ENCODE peak calls at places on chromosomes 1 and 21, in seven cellular contexts. One of them, this sample, is unnamed. For H3K4me1 and H3K9me3, the result is how much of the 10 kb centered on the place peaks cover.

GRCh38 chr1:39081266-39082139 is 55.4 kb downstream of the NDUFS5 start:
- DNase-seq in CD8-positive, alpha-beta T cell: no peak
- DNase-seq in ovary: peak
- DNase-seq in breast epithelium: no peak
- DNase-seq in IMR-90: no peak
- DNase-seq in body of pancreas: no peak
- DNase-seq in hepatocyte: peak
- DNase-seq in this sample: no peak

GRCh38 chr1:16442941-16443340 is 2.4 kb downstream of the NECAP2 start:
- DNase-seq in CD8-positive, alpha-beta T cell: no peak
- DNase-seq in ovary: no peak
- DNase-seq in breast epithelium: no peak
- DNase-seq in IMR-90: no peak
- DNase-seq in body of pancreas: no peak
- DNase-seq in hepatocyte: no peak
- DNase-seq in this sample: no peak

GRCh38 chr1:21511579-21512522 is 2.6 kb downstream of the ALPL start:
- DNase-seq in CD8-positive, alpha-beta T cell: no peak
- DNase-seq in ovary: peak
- DNase-seq in breast epithelium: peak
- DNase-seq in IMR-90: peak
- DNase-seq in body of pancreas: peak
- DNase-seq in hepatocyte: peak
- DNase-seq in this sample: peak

GRCh38 chr1:159774465-159774864 is 6.3 kb upstream of the DUSP23 start:
- DNase-seq in CD8-positive, alpha-beta T cell: no peak
- DNase-seq in ovary: no peak
- DNase-seq in breast epithelium: no peak
- DNase-seq in IMR-90: no peak
- DNase-seq in body of pancreas: no peak
- DNase-seq in hepatocyte: no peak
- DNase-seq in this sample: no peak

GRCh38 chr1:200334661-200335256 is 75.1 kb downstream of the ZNF281 start:
- DNase-seq in CD8-positive, alpha-beta T cell: no peak
- DNase-seq in ovary: no peak
- DNase-seq in breast epithelium: no peak
- DNase-seq in IMR-90: no peak
- DNase-seq in body of pancreas: no peak
- DNase-seq in hepatocyte: peak
- DNase-seq in this sample: no peak

GRCh38 chr1:59428828-59429227 is 131.9 kb downstream of the FGGY start:
- DNase-seq in CD8-positive, alpha-beta T cell: no peak
- DNase-seq in ovary: no peak
- DNase-seq in breast epithelium: no peak
- DNase-seq in IMR-90: no peak
- DNase-seq in body of pancreas: no peak
- DNase-seq in hepatocyte: no peak
- DNase-seq in this sample: no peak

GRCh38 chr1:37634554-37635308 is at the start of gene RSPO1:
- DNase-seq in CD8-positive, alpha-beta T cell: no peak
- DNase-seq in ovary: peak
- DNase-seq in breast epithelium: no peak
- DNase-seq in IMR-90: no peak
- DNase-seq in body of pancreas: no peak
- DNase-seq in hepatocyte: peak
- DNase-seq in this sample: no peak

GRCh38 chr1:229298420-229298819 is 27.5 kb downstream of the RAB4A start:
- DNase-seq in CD8-positive, alpha-beta T cell: no peak
- DNase-seq in ovary: no peak
- DNase-seq in breast epithelium: no peak
- DNase-seq in IMR-90: no peak
- DNase-seq in body of pancreas: no peak
- DNase-seq in hepatocyte: no peak
- DNase-seq in this sample: no peak

GRCh38 chr1:10178602-10179407 is 31.6 kb upstream of the KIF1B start:
- DNase-seq in CD8-positive, alpha-beta T cell: no peak
- DNase-seq in ovary: no peak
- DNase-seq in breast epithelium: no peak
- DNase-seq in IMR-90: no peak
- DNase-seq in body of pancreas: no peak
- DNase-seq in hepatocyte: no peak
- DNase-seq in this sample: no peak

GRCh38 chr21:36643374-36644250 is 55.3 kb upstream of the SIM2 start:
- DNase-seq in CD8-positive, alpha-beta T cell: no peak
- DNase-seq in ovary: no peak
- DNase-seq in breast epithelium: no peak
- DNase-seq in IMR-90: no peak
- DNase-seq in body of pancreas: no peak
- DNase-seq in hepatocyte: no peak
- DNase-seq in this sample: no peak

GRCh38 chr1:31705080-31705866 is 1.5 kb upstream of the COL16A1 start:
- DNase-seq in CD8-positive, alpha-beta T cell: peak
- DNase-seq in ovary: peak
- DNase-seq in breast epithelium: peak
- DNase-seq in IMR-90: peak
- DNase-seq in body of pancreas: peak
- DNase-seq in hepatocyte: peak
- DNase-seq in this sample: peak

GRCh38 chr1:72186733-72187307 is 95.5 kb downstream of the NEGR1 start:
- DNase-seq in CD8-positive, alpha-beta T cell: no peak
- DNase-seq in ovary: no peak
- DNase-seq in breast epithelium: no peak
- DNase-seq in IMR-90: peak
- DNase-seq in body of pancreas: no peak
- DNase-seq in hepatocyte: peak
- DNase-seq in this sample: no peak

GRCh38 chr1:11862890-11863289 is 4.1 kb upstream of the NPPB start:
- DNase-seq in CD8-positive, alpha-beta T cell: no peak
- DNase-seq in ovary: no peak
- DNase-seq in breast epithelium: no peak
- DNase-seq in IMR-90: no peak
- DNase-seq in body of pancreas: no peak
- DNase-seq in hepatocyte: no peak
- DNase-seq in this sample: no peak

GRCh38 chr1:34419662-34420061 is 243.0 kb downstream of the C1orf94 start:
- DNase-seq in CD8-positive, alpha-beta T cell: no peak
- DNase-seq in ovary: no peak
- DNase-seq in breast epithelium: no peak
- DNase-seq in IMR-90: no peak
- DNase-seq in body of pancreas: no peak
- DNase-seq in hepatocyte: no peak
- DNase-seq in this sample: no peak

GRCh38 chr1:197692965-197693364 is 82.3 kb downstream of the DENND1B start:
- DNase-seq in CD8-positive, alpha-beta T cell: no peak
- DNase-seq in ovary: no peak
- DNase-seq in breast epithelium: no peak
- DNase-seq in IMR-90: peak
- DNase-seq in body of pancreas: no peak
- DNase-seq in hepatocyte: no peak
- DNase-seq in this sample: no peak

GRCh38 chr1:31976401-31976800 is 37.3 kb upstream of the KHDRBS1 start:
- DNase-seq in CD8-positive, alpha-beta T cell: no peak
- DNase-seq in ovary: no peak
- DNase-seq in breast epithelium: no peak
- DNase-seq in IMR-90: peak
- DNase-seq in body of pancreas: no peak
- DNase-seq in hepatocyte: no peak
- DNase-seq in this sample: no peak

GRCh38 chr1:166840309-166841302 is 1.3 kb downstream of the POGK start:
- DNase-seq in CD8-positive, alpha-beta T cell: no peak
- DNase-seq in ovary: no peak
- DNase-seq in breast epithelium: no peak
- DNase-seq in IMR-90: peak
- DNase-seq in body of pancreas: peak
- DNase-seq in hepatocyte: peak
- DNase-seq in this sample: no peak

GRCh38 chr1:39332291-39332690 is 127.8 kb downstream of the MACF1 start:
- DNase-seq in CD8-positive, alpha-beta T cell: no peak
- DNase-seq in ovary: no peak
- DNase-seq in breast epithelium: no peak
- DNase-seq in IMR-90: peak
- DNase-seq in body of pancreas: no peak
- DNase-seq in hepatocyte: no peak
- DNase-seq in this sample: no peak

GRCh38 chr1:119547805-119548204 is 40.8 kb downstream of the HSD3B1 start:
- DNase-seq in CD8-positive, alpha-beta T cell: no peak
- DNase-seq in ovary: no peak
- DNase-seq in breast epithelium: no peak
- DNase-seq in IMR-90: no peak
- DNase-seq in body of pancreas: no peak
- DNase-seq in hepatocyte: no peak
- DNase-seq in this sample: no peak

GRCh38 chr1:7608628-7609295 is 162.3 kb upstream of the VAMP3 start:
- DNase-seq in CD8-positive, alpha-beta T cell: no peak
- DNase-seq in ovary: no peak
- DNase-seq in breast epithelium: no peak
- DNase-seq in IMR-90: peak
- DNase-seq in body of pancreas: no peak
- DNase-seq in hepatocyte: no peak
- DNase-seq in this sample: peak

GRCh38 chr1:211606914-211607751 is 28.2 kb upstream of the SLC30A1 start:
- DNase-seq in CD8-positive, alpha-beta T cell: no peak
- DNase-seq in ovary: no peak
- DNase-seq in breast epithelium: no peak
- DNase-seq in IMR-90: no peak
- DNase-seq in body of pancreas: no peak
- DNase-seq in hepatocyte: no peak
- DNase-seq in this sample: no peak
- TF ChIP-seq CTCF in CD8-positive, alpha-beta T cell: no peak
- TF ChIP-seq CTCF in ovary: no peak
- TF ChIP-seq CTCF in breast epithelium: no peak
- TF ChIP-seq CTCF in IMR-90: no peak
- TF ChIP-seq CTCF in body of pancreas: no peak
- TF ChIP-seq CTCF in hepatocyte: no peak
- TF ChIP-seq CTCF in this sample: no peak

DNA sequence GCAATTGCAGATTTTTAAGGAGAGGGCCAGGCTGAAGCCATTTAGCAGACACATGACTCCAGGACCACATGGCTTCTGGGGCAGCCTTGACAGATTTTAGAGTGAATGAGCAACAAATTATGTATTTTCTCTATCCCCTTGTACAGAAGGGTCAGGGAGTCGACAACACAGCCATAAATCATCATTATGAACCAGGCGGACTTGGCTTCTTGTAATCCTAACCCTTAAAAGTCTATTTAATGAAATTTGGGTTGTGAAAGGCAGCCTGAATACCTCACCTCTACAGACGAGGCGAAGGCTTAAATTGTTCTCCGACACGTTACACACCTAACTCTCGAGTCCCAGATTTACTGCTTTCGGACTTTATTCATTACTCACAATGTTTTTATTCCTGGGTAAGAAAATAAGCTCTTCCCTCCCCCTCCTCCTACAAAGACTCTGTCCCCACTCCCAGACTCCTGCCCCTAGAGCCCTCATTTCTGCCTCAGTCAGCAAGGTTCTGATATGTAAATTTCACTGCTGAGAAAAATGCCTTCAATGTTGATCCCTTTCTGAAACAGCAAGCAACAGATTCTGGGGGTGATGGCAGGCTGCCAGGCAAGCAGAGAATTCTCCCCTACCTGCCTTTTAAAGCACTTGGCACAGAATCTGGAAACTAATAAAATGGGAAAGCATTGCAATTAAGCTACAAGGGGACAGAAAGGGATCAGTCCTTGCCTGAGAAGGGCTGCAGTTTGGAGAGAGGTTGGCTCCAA is 51.6 kb downstream of the PLPP3 start:
- DNase-seq in CD8-positive, alpha-beta T cell: no peak
- DNase-seq in ovary: peak
- DNase-seq in breast epithelium: no peak
- DNase-seq in IMR-90: no peak
- DNase-seq in body of pancreas: no peak
- DNase-seq in hepatocyte: no peak
- DNase-seq in this sample: no peak
- H3K4me1 ChIP-seq in CD8-positive, alpha-beta T cell: under half
- H3K4me1 ChIP-seq in ovary: under half
- H3K4me1 ChIP-seq in breast epithelium: under half
- H3K4me1 ChIP-seq in IMR-90: under half
- H3K4me1 ChIP-seq in body of pancreas: half or more
- H3K4me1 ChIP-seq in hepatocyte: half or more
- H3K4me1 ChIP-seq in this sample: under half

DNA sequence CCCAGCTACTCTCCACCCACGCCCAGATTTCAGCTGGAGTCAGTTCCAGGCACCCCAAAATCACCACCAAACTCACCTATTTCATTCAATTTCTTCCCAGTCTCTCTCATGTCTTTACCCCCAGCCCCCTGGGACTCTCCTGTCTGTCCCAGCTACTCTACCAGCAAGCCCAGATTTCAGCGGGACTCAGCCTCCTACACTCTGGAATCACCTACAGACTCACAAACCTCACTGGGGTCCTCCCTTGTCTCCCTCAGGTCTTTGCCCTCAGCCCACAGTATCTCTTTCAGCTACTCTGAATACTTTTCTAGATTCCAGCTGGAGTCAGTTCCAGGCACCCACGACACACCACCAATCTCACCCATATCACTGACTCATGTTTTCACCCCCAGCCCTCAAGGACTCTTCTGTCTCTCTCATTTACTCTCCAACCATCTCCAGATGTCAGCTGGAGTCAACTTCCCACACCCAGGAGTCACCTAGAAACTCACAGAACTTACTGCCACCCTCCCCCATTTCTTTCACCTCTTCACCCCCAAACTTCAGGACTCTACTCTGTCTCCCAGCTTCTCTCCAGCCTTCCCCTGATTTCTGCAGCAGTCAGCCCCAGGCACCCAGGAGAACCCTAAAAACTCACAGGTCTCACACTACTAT is 1529.3 kb upstream of the TPTE start:
- DNase-seq in CD8-positive, alpha-beta T cell: no peak
- DNase-seq in ovary: no peak
- DNase-seq in breast epithelium: no peak
- DNase-seq in IMR-90: no peak
- DNase-seq in body of pancreas: no peak
- DNase-seq in hepatocyte: no peak
- DNase-seq in this sample: no peak
- H3K9me3 ChIP-seq in CD8-positive, alpha-beta T cell: under half
- H3K9me3 ChIP-seq in ovary: under half
- H3K9me3 ChIP-seq in breast epithelium: under half
- H3K9me3 ChIP-seq in IMR-90: under half
- H3K9me3 ChIP-seq in body of pancreas: under half
- H3K9me3 ChIP-seq in hepatocyte: under half
- H3K9me3 ChIP-seq in this sample: under half

DNA sequence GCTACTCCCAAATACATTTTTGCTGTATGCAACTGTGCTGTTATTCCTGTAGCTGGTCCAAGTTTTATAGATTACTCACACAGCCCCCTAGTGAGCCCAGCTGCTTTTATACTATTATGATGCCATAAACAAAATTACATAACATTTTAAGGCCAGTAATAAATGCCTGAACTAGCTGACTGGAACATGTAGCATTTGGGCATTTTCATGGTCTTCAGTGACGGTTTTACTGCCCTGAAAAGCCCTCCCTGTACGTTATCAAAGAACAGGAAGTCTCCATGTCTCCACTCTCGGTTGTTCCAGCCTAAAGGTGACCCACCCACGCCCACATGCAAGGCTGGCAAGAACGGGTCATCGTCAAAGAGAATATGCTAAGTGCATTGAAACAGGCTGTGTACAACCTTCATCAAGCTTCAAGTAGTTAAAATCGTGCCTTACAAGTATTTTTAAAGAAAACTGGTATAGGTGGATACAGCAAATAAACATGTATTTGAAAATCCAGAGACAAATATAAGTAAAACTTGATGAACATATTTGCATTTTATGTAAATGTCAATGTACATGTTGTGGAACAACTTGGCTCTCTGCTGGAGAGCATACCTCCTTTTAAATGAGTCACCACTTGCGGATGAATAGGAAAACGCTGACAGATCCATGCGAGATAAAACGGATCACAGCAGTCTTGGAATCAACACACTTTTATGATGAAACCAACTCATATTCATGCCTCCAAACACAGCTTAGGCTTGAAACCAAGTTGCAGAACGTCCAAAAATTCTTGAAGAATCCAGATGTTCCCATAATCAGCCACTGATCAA is 520.5 kb downstream of the SMYD3 start:
- DNase-seq in CD8-positive, alpha-beta T cell: no peak
- DNase-seq in ovary: no peak
- DNase-seq in breast epithelium: no peak
- DNase-seq in IMR-90: peak
- DNase-seq in body of pancreas: no peak
- DNase-seq in hepatocyte: peak
- DNase-seq in this sample: no peak
- TF ChIP-seq CTCF in CD8-positive, alpha-beta T cell: no peak
- TF ChIP-seq CTCF in ovary: no peak
- TF ChIP-seq CTCF in breast epithelium: no peak
- TF ChIP-seq CTCF in IMR-90: no peak
- TF ChIP-seq CTCF in body of pancreas: no peak
- TF ChIP-seq CTCF in hepatocyte: no peak
- TF ChIP-seq CTCF in this sample: no peak